ENCODE peak calls at places on chromosomes 2 and 18, in four cellular contexts. N is AG09309, R is NCI-H2029 treated with DMSO at 0.1 percent for 48 hours, V is T-helper 2 cell. B is an unnamed sample.

GRCh38 chr2:30622452-30622851 is 175.4 kb downstream of the LCLAT1 start:
- DNase-seq in N (no peak), R (peak; percentile 60), V (no peak), B (no peak)

GRCh38 chr2:1860931-1861330 is 116.6 kb upstream of the PXDN start:
- DNase-seq in N (no peak), R (no peak), V (no peak), B (no peak)

GRCh38 chr2:168587302-168587701 is 131.2 kb downstream of the CERS6 start:
- DNase-seq in N (no peak), R (no peak), V (no peak), B (no peak)

GRCh38 chr2:99722726-99723125 is 232.9 kb upstream of the REV1 start:
- DNase-seq in N (no peak), R (no peak), V (no peak), B (no peak)

GRCh38 chr18:23857756-23858155 is 156.8 kb upstream of the TTC39C start:
- DNase-seq in N (no peak), R (peak; percentile 39), V (no peak), B (no peak)

GRCh38 chr2:64145119-64145518 is 899 bp upstream of the PELI1 start:
- DNase-seq in N (no peak), R (no peak), V (no peak), B (no peak)

GRCh38 chr18:23231340-23232021 is 96.2 kb downstream of the CABLES1 start:
- DNase-seq in N (peak; percentile 95), R (no peak), V (no peak), B (peak; percentile 64)

GRCh38 chr2:161681043-161681442 is 56.8 kb downstream of the SLC4A10 start:
- DNase-seq in N (no peak), R (no peak), V (no peak), B (no peak)

GRCh38 chr18:62372156-62372555 is 47.0 kb downstream of the TNFRSF11A start:
- DNase-seq in N (no peak), R (no peak), V (no peak), B (no peak)

GRCh38 chr2:75276093-75277055 is 77.1 kb upstream of the TACR1 start:
- DNase-seq in N (peak; percentile 18), R (no peak), V (no peak), B (no peak)

GRCh38 chr2:219230201-219230540 is 565 bp downstream of the ANKZF1 start:
- DNase-seq in N (no peak), R (no peak), V (no peak), B (no peak)

GRCh38 chr18:26103579-26103978 is 13.2 kb upstream of the SS18 start:
- DNase-seq in N (no peak), R (no peak), V (no peak), B (no peak)

GRCh38 chr2:233075966-233076339 is 15.8 kb downstream of the INPP5D start:
- DNase-seq in N (no peak), R (no peak), V (no peak), B (no peak)

GRCh38 chr2:168614291-168615018 is 158.4 kb downstream of the CERS6 start:
- DNase-seq in N (no peak), R (no peak), V (no peak), B (no peak)

GRCh38 chr2:8346706-8347430 is 335.0 kb upstream of the ID2 start:
- DNase-seq in N (no peak), R (no peak), V (no peak), B (no peak)

GRCh38 chr2:239078128-239078924 is 230.4 kb downstream of the TWIST2 start:
- DNase-seq in N (no peak), R (no peak), V (no peak), B (no peak)

GRCh38 chr2:73006969-73007710 is 64.4 kb downstream of the SFXN5 start:
- DNase-seq in N (no peak), R (no peak), V (no peak), B (no peak)

GRCh38 chr2:1656961-1657841 is 87.1 kb downstream of the PXDN start:
- DNase-seq in N (no peak), R (no peak), V (no peak), B (no peak)

GRCh38 chr2:156695020-156695419 is 258.8 kb downstream of the GPD2 start:
- DNase-seq in N (no peak), R (no peak), V (no peak), B (no peak)

GRCh38 chr2:139864821-139865302 is 1084.7 kb upstream of the NXPH2 start:
- DNase-seq in N (no peak), R (no peak), V (no peak), B (no peak)

GRCh38 chr2:184125867-184126266 is 472.5 kb upstream of the ZNF804A start:
- DNase-seq in N (no peak), R (no peak), V (no peak), B (no peak)

GRCh38 chr2:241818229-241818942 is 9.4 kb downstream of the NEU4 start:
- DNase-seq in N (no peak), R (no peak), V (no peak), B (no peak)

GRCh38 chr2:130807659-130808385 is 28.9 kb upstream of the ARHGEF4 start:
- DNase-seq in N (no peak), R (peak; percentile 20), V (no peak), B (no peak)

GRCh38 chr2:3399829-3400228 is 20.3 kb downstream of the TRAPPC12 start:
- DNase-seq in N (no peak), R (no peak), V (no peak), B (no peak)